ENCODE peak calls at places on chromosomes 3 and 15, in ten cellular contexts. I, Z, B, Y, O, M, E, S, R and W are unnamed samples.
A peak's percentile ranks its signal among the peaks of the same experiment; 100 is the strongest.

GRCh38 chr3:146227486-146227885 is 23.4 kb downstream of the PLSCR4 start:
- DNase-seq in E (no peak), S (no peak), I (no peak), B (no peak), M (no peak), O (no peak), Y (peak; percentile 8), Z (no peak), R (no peak), W (no peak)

GRCh38 chr15:69074011-69074842 is 59.7 kb downstream of the NOX5 start:
- DNase-seq in B (no peak), R (peak; percentile 66), S (peak; percentile 70), O (no peak), E (no peak), I (peak; percentile 69), Z (no peak), Y (peak; percentile 84), M (peak; percentile 74), W (no peak)

GRCh38 chr3:179622023-179622422 is 17.4 kb downstream of the NDUFB5 start:
- DNase-seq in O (no peak), I (no peak), M (no peak), E (no peak), R (no peak), S (no peak), B (no peak), Y (no peak), Z (no peak), W (no peak)

GRCh38 chr3:134370611-134371451 is 3.4 kb downstream of the AMOTL2 start:
- DNase-seq in I (peak; percentile 64), O (no peak), S (no peak), E (no peak), B (no peak), R (no peak), Z (no peak), M (no peak), Y (no peak), W (no peak)

GRCh38 chr3:194446172-194446571 is 40.6 kb downstream of the ATP13A3 start:
- DNase-seq in M (no peak), R (no peak), B (no peak), Y (no peak), O (no peak), I (no peak), Z (no peak), E (no peak), S (no peak), W (no peak)

GRCh38 chr3:153394017-153394416 is 232.0 kb downstream of the RAP2B start:
- DNase-seq in I (no peak), E (no peak), S (no peak), O (no peak), Z (no peak), B (no peak), M (no peak), R (no peak), Y (no peak), W (no peak)

GRCh38 chr3:170848294-170848917 is 21.6 kb downstream of the RPL22L1 start:
- DNase-seq in O (no peak), I (no peak), S (no peak), Y (no peak), M (no peak), E (no peak), R (no peak), B (no peak), Z (no peak), W (no peak)

GRCh38 chr3:2823016-2823415 is 287.2 kb downstream of the IL5RA start:
- DNase-seq in Z (no peak), B (no peak), E (no peak), M (no peak), I (no peak), S (no peak), R (peak; percentile 26), Y (no peak), O (no peak), W (no peak)

GRCh38 chr3:18097989-18098388 is 327.1 kb downstream of the SATB1 start:
- DNase-seq in M (no peak), R (no peak), Y (no peak), Z (no peak), O (no peak), B (no peak), I (no peak), S (no peak), E (no peak), W (no peak)

GRCh38 chr3:194984624-194985023 is 286.3 kb downstream of the XXYLT1 start:
- DNase-seq in S (no peak), O (no peak), I (no peak), Z (no peak), M (no peak), R (no peak), B (no peak), E (no peak), Y (no peak), W (no peak)

GRCh38 chr15:28086175-28086703 is 12.9 kb downstream of the OCA2 start:
- DNase-seq in R (peak; percentile 25), Y (peak; percentile 84), B (no peak), I (no peak), S (no peak), Z (peak; percentile 26), O (peak; percentile 72), E (no peak), M (no peak), W (peak; percentile 43)

GRCh38 chr3:87766736-87767135 is 292.1 kb downstream of the CGGBP1 start:
- DNase-seq in M (no peak), R (no peak), O (no peak), I (no peak), S (no peak), Y (no peak), B (no peak), E (no peak), Z (no peak), W (no peak)

GRCh38 chr15:62818691-62819090 is 223.9 kb upstream of the TPM1 start:
- DNase-seq in Z (no peak), E (no peak), S (no peak), R (no peak), I (no peak), B (no peak), O (no peak), M (no peak), Y (no peak), W (no peak)

GRCh38 chr15:62824111-62824737 is 218.3 kb upstream of the TPM1 start:
- DNase-seq in O (no peak), R (peak; percentile 81), I (no peak), Y (no peak), Z (no peak), E (no peak), S (no peak), M (no peak), B (no peak), W (no peak)

GRCh38 chr15:62816342-62817059 is 226.0 kb upstream of the TPM1 start:
- DNase-seq in Z (no peak), R (peak; percentile 32), Y (no peak), O (no peak), B (no peak), M (no peak), S (no peak), E (no peak), I (no peak), W (no peak)

GRCh38 chr15:62822228-62822627 is 220.3 kb upstream of the TPM1 start:
- DNase-seq in Y (no peak), I (no peak), E (no peak), B (no peak), M (no peak), Z (no peak), O (no peak), S (no peak), R (no peak), W (no peak)

GRCh38 chr15:62821384-62822131 is 221.0 kb upstream of the TPM1 start:
- DNase-seq in E (no peak), S (no peak), R (no peak), O (no peak), M (no peak), Z (no peak), B (no peak), Y (no peak), I (no peak), W (no peak)
- H3K4me3 ChIP-seq in E (no peak overlapping the region), S (no peak overlapping the region), R (no peak overlapping the region), O (no peak overlapping the region), M (no peak overlapping the region), Z (no peak overlapping the region), B (no peak overlapping the region), Y (no peak overlapping the region), I (no peak overlapping the region), W (no peak overlapping the region)

DNA sequence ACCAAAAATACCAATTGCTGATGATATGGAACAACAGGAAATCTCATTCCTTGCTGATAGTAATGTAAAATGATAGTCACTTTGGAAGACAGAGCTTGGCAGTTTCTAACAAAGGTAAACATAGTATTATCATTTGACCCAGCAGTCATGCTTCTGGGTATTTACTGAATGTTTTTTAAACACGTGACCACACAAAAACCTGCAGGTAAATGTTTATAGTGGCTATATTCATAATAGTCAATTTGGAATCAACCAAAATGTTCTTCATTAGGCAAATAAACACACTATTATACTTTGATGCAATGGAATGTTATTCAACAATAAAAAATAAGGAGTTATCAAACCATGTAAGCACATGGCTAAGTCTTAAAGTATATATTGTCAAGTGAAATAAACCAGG is 24.1 kb upstream of the GOLGA8A start:
- DNase-seq in Y (no peak), E (no peak), B (no peak), R (no peak), M (no peak), O (no peak), I (no peak), Z (no peak), S (no peak), W (no peak)
- H3K27ac ChIP-seq in Y (no peak overlapping the region), E (no peak overlapping the region), B (no peak overlapping the region), R (no peak overlapping the region), M (no peak overlapping the region), O (no peak overlapping the region), I (no peak overlapping the region), Z (no peak overlapping the region), S (no peak overlapping the region), W (no peak overlapping the region)

DNA sequence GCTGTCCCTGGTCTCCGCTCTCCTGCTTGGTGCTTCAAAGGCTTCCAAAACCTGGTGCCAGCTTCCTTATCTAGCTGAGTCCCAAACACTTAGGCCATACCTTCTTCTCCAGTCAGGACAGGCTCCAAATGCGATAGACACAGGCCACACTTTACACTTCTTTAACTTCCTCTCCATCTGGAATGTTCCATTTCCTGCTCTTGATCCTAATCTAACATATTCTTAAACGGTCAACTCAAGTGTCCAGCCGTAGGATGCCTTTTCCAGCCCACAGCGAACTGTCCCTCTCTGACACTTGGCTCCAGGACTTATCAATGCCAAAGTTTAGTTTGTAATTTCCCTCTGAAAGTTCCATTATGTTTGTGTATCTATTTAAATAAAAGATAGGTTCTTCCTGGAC is 19.2 kb upstream of the PLA2G4F start:
- DNase-seq in I (no peak), O (no peak), M (no peak), S (no peak), R (no peak), Y (no peak), E (no peak), Z (no peak), B (no peak), W (no peak)
- H3K36me3 ChIP-seq in I (peaks cover 31% of the 10 kb centered on the region), O (peaks cover 72% of the 10 kb centered on the region), M (peaks cover 97% of the 10 kb centered on the region), S (peaks cover 90% of the 10 kb centered on the region), R (peaks cover 40% of the 10 kb centered on the region), Y (peaks cover 6% of the 10 kb centered on the region), E (peaks cover 95% of the 10 kb centered on the region), Z (peaks cover 27% of the 10 kb centered on the region), B (peaks cover 8% of the 10 kb centered on the region), W (peaks cover 84% of the 10 kb centered on the region)

DNA sequence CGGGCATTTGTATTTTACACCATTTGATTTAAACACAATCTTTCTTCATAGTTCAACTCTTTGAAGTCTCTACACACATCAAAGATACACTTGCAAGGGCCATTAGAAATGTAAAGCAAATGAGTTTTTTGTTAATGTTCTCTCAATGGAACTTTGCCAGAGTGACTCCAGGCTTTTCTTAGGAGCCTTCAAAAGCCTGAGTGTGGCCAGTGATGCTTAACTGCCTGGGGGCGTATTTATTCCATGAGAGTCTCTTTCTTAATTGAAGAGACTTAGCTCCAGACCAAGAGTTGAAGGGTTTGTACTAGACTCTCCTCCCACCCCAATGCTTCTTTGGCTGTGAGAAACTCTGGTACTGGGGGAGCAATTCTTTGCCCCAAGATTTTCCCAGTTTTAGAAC is 48.6 kb upstream of the PTX3 start:
- DNase-seq in S (no peak), Y (no peak), R (no peak), E (no peak), I (no peak), Z (no peak), M (no peak), B (no peak), O (no peak), W (no peak)
- H3K4me3 ChIP-seq in S (no peak overlapping the region), Y (no peak overlapping the region), R (no peak overlapping the region), E (no peak overlapping the region), I (no peak overlapping the region), Z (no peak overlapping the region), M (no peak overlapping the region), B (no peak overlapping the region), O (no peak overlapping the region), W (no peak overlapping the region)